ENCODE peak calls at places on chromosomes 2 and 18, in ten cellular contexts. One of them, this sample, is unnamed.

GRCh38 chr2:27860111-27860510 is 30.1 kb downstream of the RBKS start:
- DNase-seq in ureter: no peak
- DNase-seq in osteocyte: no peak
- DNase-seq in sciatic nerve: no peak
- DNase-seq in ACHN: peak
- DNase-seq in SHP77 treated with DMSO at 0.1 percent for 48 hours: no peak
- DNase-seq in activated T-helper 9 cell treated with anti-CD3 and anti-CD28 coated beads, Interleukin-2, amount 50 U/mL, for 16 hours: no peak
- DNase-seq in posterior cingulate gyrus: no peak
- DNase-seq in suprapubic skin: no peak
- DNase-seq in activated CD4-positive, alpha-beta T cell treated with anti-CD3 and anti-CD28 coated beads for 24 hours: no peak
- DNase-seq in this sample: no peak

GRCh38 chr2:47119001-47119400 is 36.1 kb downstream of the STPG4 start:
- DNase-seq in ureter: no peak
- DNase-seq in osteocyte: no peak
- DNase-seq in sciatic nerve: no peak
- DNase-seq in ACHN: no peak
- DNase-seq in SHP77 treated with DMSO at 0.1 percent for 48 hours: no peak
- DNase-seq in activated T-helper 9 cell treated with anti-CD3 and anti-CD28 coated beads, Interleukin-2, amount 50 U/mL, for 16 hours: no peak
- DNase-seq in posterior cingulate gyrus: peak
- DNase-seq in suprapubic skin: no peak
- DNase-seq in activated CD4-positive, alpha-beta T cell treated with anti-CD3 and anti-CD28 coated beads for 24 hours: no peak
- DNase-seq in this sample: no peak

GRCh38 chr18:8895987-8896619 is 190.7 kb downstream of the MTCL1 start:
- DNase-seq in ureter: no peak
- DNase-seq in osteocyte: peak
- DNase-seq in sciatic nerve: no peak
- DNase-seq in ACHN: peak
- DNase-seq in SHP77 treated with DMSO at 0.1 percent for 48 hours: no peak
- DNase-seq in activated T-helper 9 cell treated with anti-CD3 and anti-CD28 coated beads, Interleukin-2, amount 50 U/mL, for 16 hours: no peak
- DNase-seq in posterior cingulate gyrus: no peak
- DNase-seq in suprapubic skin: no peak
- DNase-seq in activated CD4-positive, alpha-beta T cell treated with anti-CD3 and anti-CD28 coated beads for 24 hours: no peak
- DNase-seq in this sample: no peak

GRCh38 chr2:20573611-20574422 is 77.1 kb downstream of the HS1BP3 start:
- DNase-seq in ureter: no peak
- DNase-seq in osteocyte: no peak
- DNase-seq in sciatic nerve: peak
- DNase-seq in ACHN: no peak
- DNase-seq in SHP77 treated with DMSO at 0.1 percent for 48 hours: no peak
- DNase-seq in activated T-helper 9 cell treated with anti-CD3 and anti-CD28 coated beads, Interleukin-2, amount 50 U/mL, for 16 hours: no peak
- DNase-seq in posterior cingulate gyrus: peak
- DNase-seq in suprapubic skin: no peak
- DNase-seq in activated CD4-positive, alpha-beta T cell treated with anti-CD3 and anti-CD28 coated beads for 24 hours: no peak
- DNase-seq in this sample: no peak

GRCh38 chr2:120283649-120284048 is 31.0 kb downstream of the RALB start:
- DNase-seq in ureter: no peak
- DNase-seq in osteocyte: no peak
- DNase-seq in sciatic nerve: no peak
- DNase-seq in ACHN: no peak
- DNase-seq in SHP77 treated with DMSO at 0.1 percent for 48 hours: no peak
- DNase-seq in activated T-helper 9 cell treated with anti-CD3 and anti-CD28 coated beads, Interleukin-2, amount 50 U/mL, for 16 hours: no peak
- DNase-seq in posterior cingulate gyrus: no peak
- DNase-seq in suprapubic skin: no peak
- DNase-seq in activated CD4-positive, alpha-beta T cell treated with anti-CD3 and anti-CD28 coated beads for 24 hours: no peak
- DNase-seq in this sample: no peak

GRCh38 chr2:237458519-237458918 is 28.5 kb upstream of the MLPH start:
- DNase-seq in ureter: no peak
- DNase-seq in osteocyte: no peak
- DNase-seq in sciatic nerve: no peak
- DNase-seq in ACHN: no peak
- DNase-seq in SHP77 treated with DMSO at 0.1 percent for 48 hours: no peak
- DNase-seq in activated T-helper 9 cell treated with anti-CD3 and anti-CD28 coated beads, Interleukin-2, amount 50 U/mL, for 16 hours: no peak
- DNase-seq in posterior cingulate gyrus: no peak
- DNase-seq in suprapubic skin: no peak
- DNase-seq in activated CD4-positive, alpha-beta T cell treated with anti-CD3 and anti-CD28 coated beads for 24 hours: no peak
- DNase-seq in this sample: no peak

GRCh38 chr2:180604077-180604476 is 376.3 kb upstream of the UBE2E3 start:
- DNase-seq in ureter: no peak
- DNase-seq in osteocyte: no peak
- DNase-seq in sciatic nerve: no peak
- DNase-seq in ACHN: peak
- DNase-seq in SHP77 treated with DMSO at 0.1 percent for 48 hours: no peak
- DNase-seq in activated T-helper 9 cell treated with anti-CD3 and anti-CD28 coated beads, Interleukin-2, amount 50 U/mL, for 16 hours: no peak
- DNase-seq in posterior cingulate gyrus: no peak
- DNase-seq in suprapubic skin: no peak
- DNase-seq in activated CD4-positive, alpha-beta T cell treated with anti-CD3 and anti-CD28 coated beads for 24 hours: no peak
- DNase-seq in this sample: no peak

GRCh38 chr18:68417826-68418225 is 297.1 kb downstream of the TMX3 start:
- DNase-seq in ureter: no peak
- DNase-seq in osteocyte: no peak
- DNase-seq in sciatic nerve: no peak
- DNase-seq in ACHN: no peak
- DNase-seq in SHP77 treated with DMSO at 0.1 percent for 48 hours: no peak
- DNase-seq in activated T-helper 9 cell treated with anti-CD3 and anti-CD28 coated beads, Interleukin-2, amount 50 U/mL, for 16 hours: no peak
- DNase-seq in posterior cingulate gyrus: no peak
- DNase-seq in suprapubic skin: no peak
- DNase-seq in activated CD4-positive, alpha-beta T cell treated with anti-CD3 and anti-CD28 coated beads for 24 hours: no peak
- DNase-seq in this sample: no peak

GRCh38 chr2:98909381-98910211 is 26.4 kb downstream of the CRACDL start:
- DNase-seq in ureter: peak
- DNase-seq in osteocyte: peak
- DNase-seq in sciatic nerve: peak
- DNase-seq in ACHN: peak
- DNase-seq in SHP77 treated with DMSO at 0.1 percent for 48 hours: peak
- DNase-seq in activated T-helper 9 cell treated with anti-CD3 and anti-CD28 coated beads, Interleukin-2, amount 50 U/mL, for 16 hours: no peak
- DNase-seq in posterior cingulate gyrus: no peak
- DNase-seq in suprapubic skin: peak
- DNase-seq in activated CD4-positive, alpha-beta T cell treated with anti-CD3 and anti-CD28 coated beads for 24 hours: no peak
- DNase-seq in this sample: no peak

GRCh38 chr2:23492941-23493340 is 108.0 kb downstream of the KLHL29 start:
- DNase-seq in ureter: peak
- DNase-seq in osteocyte: no peak
- DNase-seq in sciatic nerve: no peak
- DNase-seq in ACHN: no peak
- DNase-seq in SHP77 treated with DMSO at 0.1 percent for 48 hours: peak
- DNase-seq in activated T-helper 9 cell treated with anti-CD3 and anti-CD28 coated beads, Interleukin-2, amount 50 U/mL, for 16 hours: no peak
- DNase-seq in posterior cingulate gyrus: no peak
- DNase-seq in suprapubic skin: no peak
- DNase-seq in activated CD4-positive, alpha-beta T cell treated with anti-CD3 and anti-CD28 coated beads for 24 hours: no peak
- DNase-seq in this sample: no peak

GRCh38 chr2:16591370-16591933 is 74.2 kb downstream of the CYRIA start:
- DNase-seq in ureter: no peak
- DNase-seq in osteocyte: no peak
- DNase-seq in sciatic nerve: no peak
- DNase-seq in ACHN: no peak
- DNase-seq in SHP77 treated with DMSO at 0.1 percent for 48 hours: no peak
- DNase-seq in activated T-helper 9 cell treated with anti-CD3 and anti-CD28 coated beads, Interleukin-2, amount 50 U/mL, for 16 hours: no peak
- DNase-seq in posterior cingulate gyrus: no peak
- DNase-seq in suprapubic skin: no peak
- DNase-seq in activated CD4-positive, alpha-beta T cell treated with anti-CD3 and anti-CD28 coated beads for 24 hours: no peak
- DNase-seq in this sample: no peak

GRCh38 chr2:20062615-20063545 is 11.5 kb upstream of the LAPTM4A start:
- DNase-seq in ureter: no peak
- DNase-seq in osteocyte: no peak
- DNase-seq in sciatic nerve: peak
- DNase-seq in ACHN: no peak
- DNase-seq in SHP77 treated with DMSO at 0.1 percent for 48 hours: no peak
- DNase-seq in activated T-helper 9 cell treated with anti-CD3 and anti-CD28 coated beads, Interleukin-2, amount 50 U/mL, for 16 hours: no peak
- DNase-seq in posterior cingulate gyrus: no peak
- DNase-seq in suprapubic skin: no peak
- DNase-seq in activated CD4-positive, alpha-beta T cell treated with anti-CD3 and anti-CD28 coated beads for 24 hours: no peak
- DNase-seq in this sample: no peak

GRCh38 chr2:54048117-54048785 is 67.2 kb upstream of the ACYP2 start:
- DNase-seq in ureter: no peak
- DNase-seq in osteocyte: no peak
- DNase-seq in sciatic nerve: no peak
- DNase-seq in ACHN: no peak
- DNase-seq in SHP77 treated with DMSO at 0.1 percent for 48 hours: no peak
- DNase-seq in activated T-helper 9 cell treated with anti-CD3 and anti-CD28 coated beads, Interleukin-2, amount 50 U/mL, for 16 hours: no peak
- DNase-seq in posterior cingulate gyrus: no peak
- DNase-seq in suprapubic skin: no peak
- DNase-seq in activated CD4-positive, alpha-beta T cell treated with anti-CD3 and anti-CD28 coated beads for 24 hours: no peak
- DNase-seq in this sample: no peak

GRCh38 chr2:33042819-33043218 is 96.1 kb downstream of the LTBP1 start:
- DNase-seq in ureter: no peak
- DNase-seq in osteocyte: no peak
- DNase-seq in sciatic nerve: no peak
- DNase-seq in ACHN: no peak
- DNase-seq in SHP77 treated with DMSO at 0.1 percent for 48 hours: no peak
- DNase-seq in activated T-helper 9 cell treated with anti-CD3 and anti-CD28 coated beads, Interleukin-2, amount 50 U/mL, for 16 hours: no peak
- DNase-seq in posterior cingulate gyrus: no peak
- DNase-seq in suprapubic skin: no peak
- DNase-seq in activated CD4-positive, alpha-beta T cell treated with anti-CD3 and anti-CD28 coated beads for 24 hours: no peak
- DNase-seq in this sample: no peak

GRCh38 chr2:46943881-46944798 is 28.5 kb upstream of the MCFD2 start:
- DNase-seq in ureter: no peak
- DNase-seq in osteocyte: no peak
- DNase-seq in sciatic nerve: no peak
- DNase-seq in ACHN: no peak
- DNase-seq in SHP77 treated with DMSO at 0.1 percent for 48 hours: no peak
- DNase-seq in activated T-helper 9 cell treated with anti-CD3 and anti-CD28 coated beads, Interleukin-2, amount 50 U/mL, for 16 hours: peak
- DNase-seq in posterior cingulate gyrus: no peak
- DNase-seq in suprapubic skin: peak
- DNase-seq in activated CD4-positive, alpha-beta T cell treated with anti-CD3 and anti-CD28 coated beads for 24 hours: peak
- DNase-seq in this sample: no peak

GRCh38 chr2:239832995-239833727 is 192.0 kb downstream of the NDUFA10 start:
- DNase-seq in ureter: peak
- DNase-seq in osteocyte: peak
- DNase-seq in sciatic nerve: peak
- DNase-seq in ACHN: no peak
- DNase-seq in SHP77 treated with DMSO at 0.1 percent for 48 hours: no peak
- DNase-seq in activated T-helper 9 cell treated with anti-CD3 and anti-CD28 coated beads, Interleukin-2, amount 50 U/mL, for 16 hours: no peak
- DNase-seq in posterior cingulate gyrus: no peak
- DNase-seq in suprapubic skin: peak
- DNase-seq in activated CD4-positive, alpha-beta T cell treated with anti-CD3 and anti-CD28 coated beads for 24 hours: no peak
- DNase-seq in this sample: no peak

GRCh38 chr2:63827749-63828148 is 13.9 kb upstream of the UGP2 start:
- DNase-seq in ureter: no peak
- DNase-seq in osteocyte: no peak
- DNase-seq in sciatic nerve: no peak
- DNase-seq in ACHN: peak
- DNase-seq in SHP77 treated with DMSO at 0.1 percent for 48 hours: no peak
- DNase-seq in activated T-helper 9 cell treated with anti-CD3 and anti-CD28 coated beads, Interleukin-2, amount 50 U/mL, for 16 hours: no peak
- DNase-seq in posterior cingulate gyrus: no peak
- DNase-seq in suprapubic skin: no peak
- DNase-seq in activated CD4-positive, alpha-beta T cell treated with anti-CD3 and anti-CD28 coated beads for 24 hours: no peak
- DNase-seq in this sample: no peak

GRCh38 chr2:45291283-45291682 is 282.0 kb upstream of the SIX2 start:
- DNase-seq in ureter: no peak
- DNase-seq in osteocyte: no peak
- DNase-seq in sciatic nerve: no peak
- DNase-seq in ACHN: no peak
- DNase-seq in SHP77 treated with DMSO at 0.1 percent for 48 hours: no peak
- DNase-seq in activated T-helper 9 cell treated with anti-CD3 and anti-CD28 coated beads, Interleukin-2, amount 50 U/mL, for 16 hours: no peak
- DNase-seq in posterior cingulate gyrus: no peak
- DNase-seq in suprapubic skin: no peak
- DNase-seq in activated CD4-positive, alpha-beta T cell treated with anti-CD3 and anti-CD28 coated beads for 24 hours: no peak
- DNase-seq in this sample: no peak

GRCh38 chr2:120470041-120470716 is 124.2 kb downstream of the INHBB start:
- DNase-seq in ureter: peak
- DNase-seq in osteocyte: no peak
- DNase-seq in sciatic nerve: peak
- DNase-seq in ACHN: no peak
- DNase-seq in SHP77 treated with DMSO at 0.1 percent for 48 hours: peak
- DNase-seq in activated T-helper 9 cell treated with anti-CD3 and anti-CD28 coated beads, Interleukin-2, amount 50 U/mL, for 16 hours: no peak
- DNase-seq in posterior cingulate gyrus: no peak
- DNase-seq in suprapubic skin: peak
- DNase-seq in activated CD4-positive, alpha-beta T cell treated with anti-CD3 and anti-CD28 coated beads for 24 hours: no peak
- DNase-seq in this sample: peak

GRCh38 chr2:164840930-164841718 is 499 bp downstream of the COBLL1 start:
- DNase-seq in ureter: peak
- DNase-seq in osteocyte: peak
- DNase-seq in sciatic nerve: peak
- DNase-seq in ACHN: peak
- DNase-seq in SHP77 treated with DMSO at 0.1 percent for 48 hours: no peak
- DNase-seq in activated T-helper 9 cell treated with anti-CD3 and anti-CD28 coated beads, Interleukin-2, amount 50 U/mL, for 16 hours: no peak
- DNase-seq in posterior cingulate gyrus: peak
- DNase-seq in suprapubic skin: peak
- DNase-seq in activated CD4-positive, alpha-beta T cell treated with anti-CD3 and anti-CD28 coated beads for 24 hours: peak
- DNase-seq in this sample: no peak

GRCh38 chr18:77031662-77032061 is 100.9 kb downstream of the MBP start:
- DNase-seq in ureter: peak
- DNase-seq in osteocyte: no peak
- DNase-seq in sciatic nerve: no peak
- DNase-seq in ACHN: no peak
- DNase-seq in SHP77 treated with DMSO at 0.1 percent for 48 hours: no peak
- DNase-seq in activated T-helper 9 cell treated with anti-CD3 and anti-CD28 coated beads, Interleukin-2, amount 50 U/mL, for 16 hours: no peak
- DNase-seq in posterior cingulate gyrus: no peak
- DNase-seq in suprapubic skin: no peak
- DNase-seq in activated CD4-positive, alpha-beta T cell treated with anti-CD3 and anti-CD28 coated beads for 24 hours: no peak
- DNase-seq in this sample: no peak

GRCh38 chr2:150469706-150470105 is 17.8 kb downstream of the RND3 start:
- DNase-seq in ureter: no peak
- DNase-seq in osteocyte: no peak
- DNase-seq in sciatic nerve: no peak
- DNase-seq in ACHN: no peak
- DNase-seq in SHP77 treated with DMSO at 0.1 percent for 48 hours: no peak
- DNase-seq in activated T-helper 9 cell treated with anti-CD3 and anti-CD28 coated beads, Interleukin-2, amount 50 U/mL, for 16 hours: no peak
- DNase-seq in posterior cingulate gyrus: no peak
- DNase-seq in suprapubic skin: no peak
- DNase-seq in activated CD4-positive, alpha-beta T cell treated with anti-CD3 and anti-CD28 coated beads for 24 hours: no peak
- DNase-seq in this sample: no peak

GRCh38 chr18:48445540-48445939 is 36.4 kb upstream of the ZBTB7C start:
- DNase-seq in ureter: peak
- DNase-seq in osteocyte: peak
- DNase-seq in sciatic nerve: peak
- DNase-seq in ACHN: peak
- DNase-seq in SHP77 treated with DMSO at 0.1 percent for 48 hours: peak
- DNase-seq in activated T-helper 9 cell treated with anti-CD3 and anti-CD28 coated beads, Interleukin-2, amount 50 U/mL, for 16 hours: peak
- DNase-seq in posterior cingulate gyrus: peak
- DNase-seq in suprapubic skin: peak
- DNase-seq in activated CD4-positive, alpha-beta T cell treated with anti-CD3 and anti-CD28 coated beads for 24 hours: peak
- DNase-seq in this sample: peak

GRCh38 chr2:167059173-167059572 is 170.9 kb downstream of the XIRP2 start:
- DNase-seq in ureter: no peak
- DNase-seq in osteocyte: no peak
- DNase-seq in sciatic nerve: no peak
- DNase-seq in ACHN: no peak
- DNase-seq in SHP77 treated with DMSO at 0.1 percent for 48 hours: no peak
- DNase-seq in activated T-helper 9 cell treated with anti-CD3 and anti-CD28 coated beads, Interleukin-2, amount 50 U/mL, for 16 hours: no peak
- DNase-seq in posterior cingulate gyrus: no peak
- DNase-seq in suprapubic skin: no peak
- DNase-seq in activated CD4-positive, alpha-beta T cell treated with anti-CD3 and anti-CD28 coated beads for 24 hours: no peak
- DNase-seq in this sample: no peak

GRCh38 chr2:36797324-36798070 is 101.0 kb downstream of the VIT start:
- DNase-seq in ureter: no peak
- DNase-seq in osteocyte: no peak
- DNase-seq in sciatic nerve: no peak
- DNase-seq in ACHN: no peak
- DNase-seq in SHP77 treated with DMSO at 0.1 percent for 48 hours: no peak
- DNase-seq in activated T-helper 9 cell treated with anti-CD3 and anti-CD28 coated beads, Interleukin-2, amount 50 U/mL, for 16 hours: no peak
- DNase-seq in posterior cingulate gyrus: peak
- DNase-seq in suprapubic skin: no peak
- DNase-seq in activated CD4-positive, alpha-beta T cell treated with anti-CD3 and anti-CD28 coated beads for 24 hours: no peak
- DNase-seq in this sample: no peak

GRCh38 chr2:115867024-115867423 is 1424.6 kb downstream of the DPP10 start:
- DNase-seq in ureter: no peak
- DNase-seq in osteocyte: no peak
- DNase-seq in sciatic nerve: no peak
- DNase-seq in ACHN: no peak
- DNase-seq in SHP77 treated with DMSO at 0.1 percent for 48 hours: no peak
- DNase-seq in activated T-helper 9 cell treated with anti-CD3 and anti-CD28 coated beads, Interleukin-2, amount 50 U/mL, for 16 hours: no peak
- DNase-seq in posterior cingulate gyrus: no peak
- DNase-seq in suprapubic skin: no peak
- DNase-seq in activated CD4-positive, alpha-beta T cell treated with anti-CD3 and anti-CD28 coated beads for 24 hours: no peak
- DNase-seq in this sample: no peak

GRCh38 chr2:193988784-193989183 is 1668.2 kb upstream of the SLC39A10 start:
- DNase-seq in ureter: no peak
- DNase-seq in osteocyte: no peak
- DNase-seq in sciatic nerve: no peak
- DNase-seq in ACHN: no peak
- DNase-seq in SHP77 treated with DMSO at 0.1 percent for 48 hours: no peak
- DNase-seq in activated T-helper 9 cell treated with anti-CD3 and anti-CD28 coated beads, Interleukin-2, amount 50 U/mL, for 16 hours: no peak
- DNase-seq in posterior cingulate gyrus: no peak
- DNase-seq in suprapubic skin: no peak
- DNase-seq in activated CD4-positive, alpha-beta T cell treated with anti-CD3 and anti-CD28 coated beads for 24 hours: no peak
- DNase-seq in this sample: no peak

This sample was measured in omental fat pad.